ENCODE peak calls at places on chromosome 3, in ten cellular contexts. One of them, this sample, is unnamed. For H3K9me3, the result is how much of the 10 kb centered on the place peaks cover.

GRCh38 chr3:162992741-162993140 is 1496.1 kb downstream of the OTOL1 start:
- DNase-seq in fibroblast of lung: no peak
- DNase-seq in cardiac muscle cell: no peak
- DNase-seq in left ventricle myocardium inferior: no peak
- DNase-seq in psoas muscle: no peak
- DNase-seq in tibial artery: no peak
- DNase-seq in CD8-positive, alpha-beta T cell: no peak
- DNase-seq in heart left ventricle: no peak
- DNase-seq in small intestine: no peak
- DNase-seq in HCT116: no peak
- DNase-seq in this sample: no peak

GRCh38 chr3:55445551-55445950 is 41.6 kb downstream of the WNT5A start:
- DNase-seq in fibroblast of lung: no peak
- DNase-seq in cardiac muscle cell: no peak
- DNase-seq in left ventricle myocardium inferior: no peak
- DNase-seq in psoas muscle: no peak
- DNase-seq in tibial artery: no peak
- DNase-seq in CD8-positive, alpha-beta T cell: no peak
- DNase-seq in heart left ventricle: no peak
- DNase-seq in small intestine: peak
- DNase-seq in HCT116: no peak
- DNase-seq in this sample: no peak

GRCh38 chr3:129428382-129429079 is at the start of gene EFCAB12:
- DNase-seq in fibroblast of lung: peak
- DNase-seq in cardiac muscle cell: peak
- DNase-seq in left ventricle myocardium inferior: peak
- DNase-seq in psoas muscle: peak
- DNase-seq in tibial artery: peak
- DNase-seq in CD8-positive, alpha-beta T cell: peak
- DNase-seq in heart left ventricle: peak
- DNase-seq in small intestine: peak
- DNase-seq in HCT116: no peak
- DNase-seq in this sample: peak

GRCh38 chr3:194296832-194297666 is 54.1 kb downstream of the CPN2 start:
- DNase-seq in fibroblast of lung: no peak
- DNase-seq in cardiac muscle cell: peak
- DNase-seq in left ventricle myocardium inferior: no peak
- DNase-seq in psoas muscle: peak
- DNase-seq in tibial artery: peak
- DNase-seq in CD8-positive, alpha-beta T cell: no peak
- DNase-seq in heart left ventricle: no peak
- DNase-seq in small intestine: no peak
- DNase-seq in HCT116: peak
- DNase-seq in this sample: peak

GRCh38 chr3:197881601-197882000 is 68.4 kb upstream of the RPL35A start:
- DNase-seq in fibroblast of lung: no peak
- DNase-seq in cardiac muscle cell: no peak
- DNase-seq in left ventricle myocardium inferior: no peak
- DNase-seq in psoas muscle: no peak
- DNase-seq in tibial artery: no peak
- DNase-seq in CD8-positive, alpha-beta T cell: no peak
- DNase-seq in heart left ventricle: no peak
- DNase-seq in small intestine: no peak
- DNase-seq in HCT116: no peak
- DNase-seq in this sample: no peak

GRCh38 chr3:13013994-13014754 is 59.1 kb downstream of the IQSEC1 start:
- DNase-seq in fibroblast of lung: no peak
- DNase-seq in cardiac muscle cell: no peak
- DNase-seq in left ventricle myocardium inferior: no peak
- DNase-seq in psoas muscle: no peak
- DNase-seq in tibial artery: peak
- DNase-seq in CD8-positive, alpha-beta T cell: no peak
- DNase-seq in heart left ventricle: no peak
- DNase-seq in small intestine: no peak
- DNase-seq in HCT116: no peak
- DNase-seq in this sample: peak

GRCh38 chr3:86229086-86229774 is 761.7 kb downstream of the VGLL3 start:
- DNase-seq in fibroblast of lung: no peak
- DNase-seq in cardiac muscle cell: no peak
- DNase-seq in left ventricle myocardium inferior: no peak
- DNase-seq in psoas muscle: no peak
- DNase-seq in tibial artery: no peak
- DNase-seq in CD8-positive, alpha-beta T cell: no peak
- DNase-seq in heart left ventricle: no peak
- DNase-seq in small intestine: no peak
- DNase-seq in HCT116: no peak
- DNase-seq in this sample: no peak

GRCh38 chr3:103389356-103389755 is 954.5 kb downstream of the ZPLD1 start:
- DNase-seq in fibroblast of lung: no peak
- DNase-seq in cardiac muscle cell: no peak
- DNase-seq in left ventricle myocardium inferior: no peak
- DNase-seq in psoas muscle: no peak
- DNase-seq in tibial artery: no peak
- DNase-seq in CD8-positive, alpha-beta T cell: no peak
- DNase-seq in heart left ventricle: no peak
- DNase-seq in small intestine: no peak
- DNase-seq in HCT116: no peak
- DNase-seq in this sample: no peak

GRCh38 chr3:31014317-31015040 is 120.0 kb upstream of the GADL1 start:
- DNase-seq in fibroblast of lung: no peak
- DNase-seq in cardiac muscle cell: no peak
- DNase-seq in left ventricle myocardium inferior: no peak
- DNase-seq in psoas muscle: no peak
- DNase-seq in tibial artery: no peak
- DNase-seq in CD8-positive, alpha-beta T cell: no peak
- DNase-seq in heart left ventricle: no peak
- DNase-seq in small intestine: no peak
- DNase-seq in HCT116: no peak
- DNase-seq in this sample: no peak

GRCh38 chr3:70094197-70094596 is 94.7 kb downstream of the SAMMSON start:
- DNase-seq in fibroblast of lung: no peak
- DNase-seq in cardiac muscle cell: no peak
- DNase-seq in left ventricle myocardium inferior: no peak
- DNase-seq in psoas muscle: no peak
- DNase-seq in tibial artery: no peak
- DNase-seq in CD8-positive, alpha-beta T cell: no peak
- DNase-seq in heart left ventricle: no peak
- DNase-seq in small intestine: no peak
- DNase-seq in HCT116: no peak
- DNase-seq in this sample: no peak

GRCh38 chr3:181274025-181274424 is 284.5 kb upstream of the DNAJC19 start:
- DNase-seq in fibroblast of lung: no peak
- DNase-seq in cardiac muscle cell: no peak
- DNase-seq in left ventricle myocardium inferior: no peak
- DNase-seq in psoas muscle: no peak
- DNase-seq in tibial artery: no peak
- DNase-seq in CD8-positive, alpha-beta T cell: no peak
- DNase-seq in heart left ventricle: no peak
- DNase-seq in small intestine: no peak
- DNase-seq in HCT116: no peak
- DNase-seq in this sample: no peak

GRCh38 chr3:128278761-128279593 is 125.7 kb downstream of the EEFSEC start:
- DNase-seq in fibroblast of lung: peak
- DNase-seq in cardiac muscle cell: peak
- DNase-seq in left ventricle myocardium inferior: peak
- DNase-seq in psoas muscle: peak
- DNase-seq in tibial artery: no peak
- DNase-seq in CD8-positive, alpha-beta T cell: no peak
- DNase-seq in heart left ventricle: peak
- DNase-seq in small intestine: no peak
- DNase-seq in HCT116: no peak
- DNase-seq in this sample: peak

GRCh38 chr3:23804441-23805227 is 1.1 kb upstream of the UBE2E1 start:
- DNase-seq in fibroblast of lung: no peak
- DNase-seq in cardiac muscle cell: no peak
- DNase-seq in left ventricle myocardium inferior: no peak
- DNase-seq in psoas muscle: no peak
- DNase-seq in tibial artery: no peak
- DNase-seq in CD8-positive, alpha-beta T cell: no peak
- DNase-seq in heart left ventricle: no peak
- DNase-seq in small intestine: peak
- DNase-seq in HCT116: no peak
- DNase-seq in this sample: no peak

GRCh38 chr3:25455316-25456232 is 27.5 kb downstream of the RARB start:
- DNase-seq in fibroblast of lung: peak
- DNase-seq in cardiac muscle cell: peak
- DNase-seq in left ventricle myocardium inferior: peak
- DNase-seq in psoas muscle: peak
- DNase-seq in tibial artery: peak
- DNase-seq in CD8-positive, alpha-beta T cell: no peak
- DNase-seq in heart left ventricle: peak
- DNase-seq in small intestine: no peak
- DNase-seq in HCT116: no peak
- DNase-seq in this sample: peak

GRCh38 chr3:121483290-121483689 is 62.5 kb downstream of the POLQ start:
- DNase-seq in fibroblast of lung: peak
- DNase-seq in cardiac muscle cell: peak
- DNase-seq in left ventricle myocardium inferior: no peak
- DNase-seq in psoas muscle: no peak
- DNase-seq in tibial artery: no peak
- DNase-seq in CD8-positive, alpha-beta T cell: no peak
- DNase-seq in heart left ventricle: no peak
- DNase-seq in small intestine: no peak
- DNase-seq in HCT116: no peak
- DNase-seq in this sample: no peak

GRCh38 chr3:134339331-134339730 is 34.9 kb downstream of the AMOTL2 start:
- DNase-seq in fibroblast of lung: no peak
- DNase-seq in cardiac muscle cell: no peak
- DNase-seq in left ventricle myocardium inferior: no peak
- DNase-seq in psoas muscle: no peak
- DNase-seq in tibial artery: peak
- DNase-seq in CD8-positive, alpha-beta T cell: no peak
- DNase-seq in heart left ventricle: no peak
- DNase-seq in small intestine: no peak
- DNase-seq in HCT116: no peak
- DNase-seq in this sample: peak

GRCh38 chr3:183533410-183534132 is 21.9 kb downstream of the KLHL6 start:
- DNase-seq in fibroblast of lung: no peak
- DNase-seq in cardiac muscle cell: no peak
- DNase-seq in left ventricle myocardium inferior: no peak
- DNase-seq in psoas muscle: no peak
- DNase-seq in tibial artery: no peak
- DNase-seq in CD8-positive, alpha-beta T cell: no peak
- DNase-seq in heart left ventricle: no peak
- DNase-seq in small intestine: no peak
- DNase-seq in HCT116: no peak
- DNase-seq in this sample: no peak

DNA sequence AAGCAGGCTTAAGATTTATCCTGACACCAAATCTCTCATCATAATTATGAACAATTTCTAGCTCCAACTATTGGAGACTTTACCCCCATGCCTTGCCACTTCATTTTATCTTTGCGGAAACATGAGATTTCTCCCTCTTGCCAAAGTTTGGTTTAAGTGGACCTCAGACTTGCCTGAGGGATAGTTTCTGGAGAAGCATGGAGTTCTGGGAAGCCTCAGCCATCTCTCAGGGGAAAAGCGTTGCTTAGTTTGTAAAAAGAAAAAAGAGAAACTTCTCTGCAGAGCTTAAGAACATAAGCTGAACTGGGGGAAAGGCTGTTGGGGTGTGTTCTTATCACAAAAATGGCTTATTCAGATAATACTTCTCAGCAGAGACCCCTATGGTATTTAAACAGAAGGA is 347.4 kb upstream of the ADAMTS9 start:
- DNase-seq in fibroblast of lung: no peak
- DNase-seq in cardiac muscle cell: no peak
- DNase-seq in left ventricle myocardium inferior: no peak
- DNase-seq in psoas muscle: no peak
- DNase-seq in tibial artery: no peak
- DNase-seq in CD8-positive, alpha-beta T cell: no peak
- DNase-seq in heart left ventricle: no peak
- DNase-seq in small intestine: no peak
- DNase-seq in HCT116: no peak
- DNase-seq in this sample: no peak
- H3K4me3 ChIP-seq in fibroblast of lung: no peak
- H3K4me3 ChIP-seq in cardiac muscle cell: no peak
- H3K4me3 ChIP-seq in left ventricle myocardium inferior: no peak
- H3K4me3 ChIP-seq in psoas muscle: no peak
- H3K4me3 ChIP-seq in tibial artery: no peak
- H3K4me3 ChIP-seq in CD8-positive, alpha-beta T cell: no peak
- H3K4me3 ChIP-seq in heart left ventricle: no peak
- H3K4me3 ChIP-seq in small intestine: no peak
- H3K4me3 ChIP-seq in HCT116: no peak
- H3K4me3 ChIP-seq in this sample: no peak

GRCh38 chr3:153051427-153052095 is 110.5 kb upstream of the RAP2B start:
- DNase-seq in fibroblast of lung: peak
- DNase-seq in cardiac muscle cell: peak
- DNase-seq in left ventricle myocardium inferior: no peak
- DNase-seq in psoas muscle: no peak
- DNase-seq in tibial artery: no peak
- DNase-seq in CD8-positive, alpha-beta T cell: no peak
- DNase-seq in heart left ventricle: no peak
- DNase-seq in small intestine: peak
- DNase-seq in HCT116: peak
- DNase-seq in this sample: no peak
- H3K27ac ChIP-seq in fibroblast of lung: peak
- H3K27ac ChIP-seq in cardiac muscle cell: peak
- H3K27ac ChIP-seq in left ventricle myocardium inferior: no peak
- H3K27ac ChIP-seq in psoas muscle: no peak
- H3K27ac ChIP-seq in tibial artery: peak
- H3K27ac ChIP-seq in CD8-positive, alpha-beta T cell: no peak
- H3K27ac ChIP-seq in heart left ventricle: no peak
- H3K27ac ChIP-seq in small intestine: no peak
- H3K27ac ChIP-seq in HCT116: peak
- H3K27ac ChIP-seq in this sample: no peak

GRCh38 chr3:124722589-124722988 is 7.7 kb upstream of the UMPS start:
- DNase-seq in fibroblast of lung: no peak
- DNase-seq in cardiac muscle cell: no peak
- DNase-seq in left ventricle myocardium inferior: no peak
- DNase-seq in psoas muscle: no peak
- DNase-seq in tibial artery: no peak
- DNase-seq in CD8-positive, alpha-beta T cell: no peak
- DNase-seq in heart left ventricle: no peak
- DNase-seq in small intestine: no peak
- DNase-seq in HCT116: no peak
- DNase-seq in this sample: no peak
- H3K9me3 ChIP-seq in fibroblast of lung: under half
- H3K9me3 ChIP-seq in cardiac muscle cell: under half
- H3K9me3 ChIP-seq in left ventricle myocardium inferior: under half
- H3K9me3 ChIP-seq in psoas muscle: under half
- H3K9me3 ChIP-seq in tibial artery: under half
- H3K9me3 ChIP-seq in CD8-positive, alpha-beta T cell: under half
- H3K9me3 ChIP-seq in heart left ventricle: under half
- H3K9me3 ChIP-seq in small intestine: under half
- H3K9me3 ChIP-seq in HCT116: under half
- H3K9me3 ChIP-seq in this sample: under half

DNA sequence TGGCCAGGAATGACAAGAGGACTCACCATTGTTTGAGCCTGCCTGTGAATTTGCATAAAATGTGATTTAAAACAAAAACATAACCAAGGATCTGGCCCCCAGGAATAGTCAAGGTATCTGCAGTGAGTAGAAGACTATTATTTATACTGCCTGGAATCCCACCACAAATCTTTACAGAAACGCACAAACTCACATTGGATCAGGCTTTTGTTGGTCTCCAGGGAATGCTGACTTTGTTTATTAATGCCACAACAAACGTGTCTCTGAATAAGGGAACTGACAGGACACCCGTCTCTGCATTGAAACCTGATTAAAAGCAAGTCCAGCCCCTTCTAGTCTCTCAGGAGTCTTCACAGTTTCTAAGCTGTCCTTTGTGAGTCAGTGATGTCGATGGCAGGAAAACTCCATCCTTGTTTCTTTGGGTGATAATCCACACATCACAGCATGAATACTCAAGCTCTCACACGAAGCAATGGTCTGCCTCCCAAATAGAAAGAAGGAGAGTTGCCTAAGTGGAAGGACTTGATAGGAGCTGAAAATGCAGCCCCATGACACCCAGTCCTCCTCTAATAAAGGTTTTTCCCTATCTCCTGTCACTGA is 37.7 kb downstream of the CLDN18 start:
- DNase-seq in fibroblast of lung: no peak
- DNase-seq in cardiac muscle cell: no peak
- DNase-seq in left ventricle myocardium inferior: no peak
- DNase-seq in psoas muscle: no peak
- DNase-seq in tibial artery: no peak
- DNase-seq in CD8-positive, alpha-beta T cell: no peak
- DNase-seq in heart left ventricle: no peak
- DNase-seq in small intestine: no peak
- DNase-seq in HCT116: no peak
- DNase-seq in this sample: no peak
- H3K4me3 ChIP-seq in fibroblast of lung: no peak
- H3K4me3 ChIP-seq in cardiac muscle cell: no peak
- H3K4me3 ChIP-seq in left ventricle myocardium inferior: no peak
- H3K4me3 ChIP-seq in psoas muscle: no peak
- H3K4me3 ChIP-seq in tibial artery: no peak
- H3K4me3 ChIP-seq in CD8-positive, alpha-beta T cell: no peak
- H3K4me3 ChIP-seq in heart left ventricle: no peak
- H3K4me3 ChIP-seq in small intestine: no peak
- H3K4me3 ChIP-seq in HCT116: no peak
- H3K4me3 ChIP-seq in this sample: no peak

This sample was measured in aorta.